ENCODE peak calls at places on chromosome 1, in four cellular contexts. One of them, this sample, is unnamed. For H3K27me3, the result is how much of the 10 kb centered on the place peaks cover.

GRCh38 chr1:211928993-211929637 is 98.6 kb upstream of the LPGAT1 start:
- DNase-seq in tibial artery: no peak
- DNase-seq in uterus: no peak
- DNase-seq in neural progenitor cell: no peak
- DNase-seq in this sample: peak

GRCh38 chr1:248015801-248016200 is 2.3 kb downstream of the OR2L5 start:
- DNase-seq in uterus: no peak
- DNase-seq in neural progenitor cell: no peak
- DNase-seq in tibial artery: no peak
- DNase-seq in this sample: no peak

GRCh38 chr1:67350783-67351182 is 43.1 kb downstream of the IL12RB2 start:
- DNase-seq in neural progenitor cell: no peak
- DNase-seq in tibial artery: no peak
- DNase-seq in uterus: no peak
- DNase-seq in this sample: no peak

GRCh38 chr1:230711245-230711644 is 2.7 kb downstream of the AGT start:
- DNase-seq in uterus: no peak
- DNase-seq in neural progenitor cell: no peak
- DNase-seq in tibial artery: no peak
- DNase-seq in this sample: no peak

GRCh38 chr1:234570336-234570735 is 39.6 kb downstream of the IRF2BP2 start:
- DNase-seq in tibial artery: no peak
- DNase-seq in neural progenitor cell: no peak
- DNase-seq in uterus: no peak
- DNase-seq in this sample: no peak

GRCh38 chr1:212367474-212368072 is 47.1 kb downstream of the PACC1 start:
- DNase-seq in tibial artery: no peak
- DNase-seq in uterus: no peak
- DNase-seq in neural progenitor cell: no peak
- DNase-seq in this sample: no peak

GRCh38 chr1:211909385-211909784 is 78.8 kb upstream of the LPGAT1 start:
- DNase-seq in neural progenitor cell: no peak
- DNase-seq in uterus: no peak
- DNase-seq in tibial artery: no peak
- DNase-seq in this sample: no peak

GRCh38 chr1:68049941-68050878 is at the start of gene DIRAS3:
- DNase-seq in neural progenitor cell: peak
- DNase-seq in uterus: peak
- DNase-seq in tibial artery: no peak
- DNase-seq in this sample: no peak

GRCh38 chr1:116205941-116206679 is 94.9 kb downstream of the MAB21L3 start:
- DNase-seq in tibial artery: no peak
- DNase-seq in uterus: no peak
- DNase-seq in neural progenitor cell: no peak
- DNase-seq in this sample: no peak

GRCh38 chr1:62800274-62800673 is 16.3 kb downstream of the ATG4C start:
- DNase-seq in neural progenitor cell: no peak
- DNase-seq in tibial artery: no peak
- DNase-seq in uterus: no peak
- DNase-seq in this sample: no peak

GRCh38 chr1:217135569-217135915 is 412.3 kb upstream of the ESRRG start:
- DNase-seq in uterus: no peak
- DNase-seq in tibial artery: no peak
- DNase-seq in neural progenitor cell: peak
- DNase-seq in this sample: no peak

GRCh38 chr1:67688526-67689219 is 3.7 kb downstream of the GADD45A start:
- DNase-seq in uterus: no peak
- DNase-seq in tibial artery: no peak
- DNase-seq in neural progenitor cell: peak
- DNase-seq in this sample: no peak

GRCh38 chr1:12739613-12740012 is 6.4 kb upstream of the CFAP107 start:
- DNase-seq in neural progenitor cell: no peak
- DNase-seq in uterus: no peak
- DNase-seq in tibial artery: no peak
- DNase-seq in this sample: no peak

GRCh38 chr1:15691434-15692032 is 7.4 kb downstream of the PLEKHM2 start:
- DNase-seq in uterus: no peak
- DNase-seq in tibial artery: no peak
- DNase-seq in neural progenitor cell: no peak
- DNase-seq in this sample: no peak

GRCh38 chr1:150995896-150996295 is 10.8 kb downstream of the MINDY1 start:
- DNase-seq in uterus: peak
- DNase-seq in neural progenitor cell: peak
- DNase-seq in tibial artery: no peak
- DNase-seq in this sample: peak

GRCh38 chr1:243686149-243686548 is 163.9 kb downstream of the AKT3 start:
- DNase-seq in neural progenitor cell: no peak
- DNase-seq in uterus: no peak
- DNase-seq in tibial artery: no peak
- DNase-seq in this sample: no peak

GRCh38 chr1:45621501-45621836 is 2.4 kb downstream of the CCDC17 start:
- DNase-seq in tibial artery: no peak
- DNase-seq in uterus: no peak
- DNase-seq in neural progenitor cell: no peak
- DNase-seq in this sample: no peak

GRCh38 chr1:45205000-45205909 is 1.1 kb downstream of the ZSWIM5 start:
- DNase-seq in tibial artery: peak
- DNase-seq in neural progenitor cell: peak
- DNase-seq in uterus: peak
- DNase-seq in this sample: peak

GRCh38 chr1:207001492-207002245 is 30.9 kb downstream of the C1orf116 start:
- DNase-seq in uterus: no peak
- DNase-seq in neural progenitor cell: no peak
- DNase-seq in tibial artery: no peak
- DNase-seq in this sample: no peak

GRCh38 chr1:62318320-62318755 is 896 bp downstream of the KANK4 start:
- DNase-seq in uterus: no peak
- DNase-seq in tibial artery: no peak
- DNase-seq in neural progenitor cell: peak
- DNase-seq in this sample: no peak

GRCh38 chr1:83756984-83757717 is 241.8 kb downstream of the TTLL7 start:
- DNase-seq in neural progenitor cell: no peak
- DNase-seq in tibial artery: no peak
- DNase-seq in uterus: no peak
- DNase-seq in this sample: no peak

GRCh38 chr1:82721702-82722101 is 921.0 kb downstream of the ADGRL2 start:
- DNase-seq in uterus: no peak
- DNase-seq in tibial artery: no peak
- DNase-seq in neural progenitor cell: no peak
- DNase-seq in this sample: no peak

GRCh38 chr1:99691175-99691574 is 45.3 kb downstream of the PALMD start:
- DNase-seq in neural progenitor cell: no peak
- DNase-seq in uterus: no peak
- DNase-seq in tibial artery: no peak
- DNase-seq in this sample: no peak

GRCh38 chr1:115717541-115717940 is 51.0 kb downstream of the CASQ2 start:
- DNase-seq in uterus: peak
- DNase-seq in neural progenitor cell: peak
- DNase-seq in tibial artery: no peak
- DNase-seq in this sample: peak

GRCh38 chr1:178938959-178939317 is 68.1 kb upstream of the ANGPTL1 start:
- DNase-seq in neural progenitor cell: no peak
- DNase-seq in uterus: peak
- DNase-seq in tibial artery: peak
- DNase-seq in this sample: peak

GRCh38 chr1:245856944-245857531 is 650.0 kb downstream of the SMYD3 start:
- DNase-seq in uterus: no peak
- DNase-seq in tibial artery: no peak
- DNase-seq in neural progenitor cell: no peak
- DNase-seq in this sample: no peak

GRCh38 chr1:245859510-245860114 is 647.5 kb downstream of the SMYD3 start:
- DNase-seq in uterus: no peak
- DNase-seq in tibial artery: no peak
- DNase-seq in neural progenitor cell: no peak
- DNase-seq in this sample: no peak

GRCh38 chr1:245858022-245858421 is 649.1 kb downstream of the SMYD3 start:
- DNase-seq in uterus: no peak
- DNase-seq in tibial artery: no peak
- DNase-seq in neural progenitor cell: no peak
- DNase-seq in this sample: no peak

GRCh38 chr1:245860681-245861552 is 646.2 kb downstream of the SMYD3 start:
- DNase-seq in uterus: no peak
- DNase-seq in tibial artery: no peak
- DNase-seq in neural progenitor cell: no peak
- DNase-seq in this sample: no peak

DNA sequence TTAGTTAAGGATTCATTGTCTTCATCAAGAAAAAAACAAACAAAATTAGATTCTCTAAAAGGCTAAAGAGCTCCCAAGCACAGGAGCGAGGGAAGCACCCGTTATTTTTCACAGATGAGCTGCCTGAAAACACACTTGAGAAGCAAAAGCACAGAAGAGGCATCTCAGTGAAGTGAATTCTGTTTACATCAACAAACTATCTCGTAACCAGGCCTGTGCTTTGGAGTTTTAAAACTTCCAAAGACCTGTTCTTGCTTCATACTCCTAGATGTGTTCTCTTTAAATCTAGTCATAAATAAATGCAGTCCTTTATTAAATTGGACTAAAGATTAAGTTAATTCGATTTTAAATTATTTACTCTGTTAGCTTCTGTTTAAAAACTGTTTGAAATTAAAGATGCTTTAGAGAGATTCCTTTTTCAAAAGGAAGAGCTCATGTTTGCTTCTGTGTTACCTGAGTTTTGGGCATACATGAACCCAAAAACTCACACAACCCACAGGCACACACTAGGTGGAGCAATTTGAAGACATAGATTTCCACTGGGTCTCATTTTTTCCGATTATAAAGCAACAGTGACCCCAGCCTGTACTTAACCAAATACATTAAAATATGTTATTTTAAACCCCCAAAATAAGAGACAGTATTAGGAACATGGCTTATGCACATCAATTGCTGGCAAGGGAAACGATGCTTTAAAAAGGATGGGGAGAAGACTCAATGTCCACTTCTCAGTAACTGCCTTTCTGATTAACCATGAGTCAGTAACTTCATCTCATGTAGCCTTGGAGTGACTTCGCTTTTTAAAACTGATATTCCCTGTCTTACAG is 648.2 kb downstream of the SMYD3 start:
- DNase-seq in uterus: no peak
- DNase-seq in neural progenitor cell: no peak
- DNase-seq in tibial artery: no peak
- DNase-seq in this sample: no peak
- H3K27ac ChIP-seq in uterus: no peak
- H3K27ac ChIP-seq in neural progenitor cell: no peak
- H3K27ac ChIP-seq in tibial artery: no peak
- H3K27ac ChIP-seq in this sample: no peak

GRCh38 chr1:96845464-96845863 is 123.9 kb downstream of the PTBP2 start:
- DNase-seq in uterus: no peak
- DNase-seq in neural progenitor cell: peak
- DNase-seq in tibial artery: no peak
- DNase-seq in this sample: no peak

GRCh38 chr1:96840396-96840795 is 118.8 kb downstream of the PTBP2 start:
- DNase-seq in uterus: no peak
- DNase-seq in tibial artery: no peak
- DNase-seq in neural progenitor cell: no peak
- DNase-seq in this sample: no peak

GRCh38 chr1:96843196-96843595 is 121.6 kb downstream of the PTBP2 start:
- DNase-seq in neural progenitor cell: no peak
- DNase-seq in uterus: no peak
- DNase-seq in tibial artery: no peak
- DNase-seq in this sample: no peak

GRCh38 chr1:96843601-96844000 is 122.0 kb downstream of the PTBP2 start:
- DNase-seq in uterus: no peak
- DNase-seq in neural progenitor cell: no peak
- DNase-seq in tibial artery: no peak
- DNase-seq in this sample: no peak

GRCh38 chr1:96842215-96842614 is 120.6 kb downstream of the PTBP2 start:
- DNase-seq in neural progenitor cell: no peak
- DNase-seq in uterus: no peak
- DNase-seq in tibial artery: no peak
- DNase-seq in this sample: no peak
- TF ChIP-seq CTCF in neural progenitor cell: peak
- TF ChIP-seq CTCF in uterus: no peak
- TF ChIP-seq CTCF in tibial artery: no peak
- TF ChIP-seq CTCF in this sample: no peak

GRCh38 chr1:228463559-228464455 is 23.4 kb upstream of the RNF187 start:
- DNase-seq in uterus: no peak
- DNase-seq in tibial artery: no peak
- DNase-seq in neural progenitor cell: peak
- DNase-seq in this sample: no peak

GRCh38 chr1:228465571-228466146 is 21.5 kb upstream of the RNF187 start:
- DNase-seq in tibial artery: no peak
- DNase-seq in neural progenitor cell: no peak
- DNase-seq in uterus: no peak
- DNase-seq in this sample: no peak

GRCh38 chr1:228465134-228465533 is 22.0 kb upstream of the RNF187 start:
- DNase-seq in neural progenitor cell: peak
- DNase-seq in tibial artery: no peak
- DNase-seq in uterus: no peak
- DNase-seq in this sample: no peak

GRCh38 chr1:228463009-228463558 is 24.1 kb upstream of the RNF187 start:
- DNase-seq in tibial artery: no peak
- DNase-seq in neural progenitor cell: no peak
- DNase-seq in uterus: no peak
- DNase-seq in this sample: no peak

DNA sequence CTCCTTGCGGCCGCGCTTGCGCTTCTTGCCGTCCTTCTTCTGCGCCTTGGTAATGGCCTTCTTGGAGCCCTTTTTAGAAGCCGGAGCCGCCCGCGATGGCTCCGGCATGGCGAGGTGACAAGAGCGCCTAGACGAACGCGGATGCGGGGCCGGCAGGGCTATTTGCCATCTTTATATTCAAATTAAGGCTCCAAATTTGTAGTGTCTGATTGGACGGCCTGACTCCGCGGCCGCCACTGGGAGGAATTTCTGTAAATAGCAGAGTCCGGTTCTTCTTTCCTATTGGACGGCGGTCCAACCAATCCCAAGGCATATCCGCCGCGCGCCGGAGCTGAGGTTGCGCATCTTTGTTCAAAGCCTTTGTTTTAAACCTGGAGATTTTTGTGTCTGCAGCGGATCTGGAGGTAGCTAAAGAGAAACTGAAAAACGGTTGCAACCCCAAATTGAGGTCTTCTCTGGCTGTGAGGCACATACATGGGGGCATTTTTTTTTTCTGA is 22.6 kb upstream of the RNF187 start:
- DNase-seq in uterus: peak
- DNase-seq in neural progenitor cell: peak
- DNase-seq in tibial artery: no peak
- DNase-seq in this sample: no peak
- H3K27me3 ChIP-seq in uterus: half or more
- H3K27me3 ChIP-seq in neural progenitor cell: half or more
- H3K27me3 ChIP-seq in tibial artery: under half
- H3K27me3 ChIP-seq in this sample: under half

GRCh38 chr1:39677645-39678044 is 5.7 kb upstream of the NT5C1A start:
- DNase-seq in neural progenitor cell: no peak
- DNase-seq in uterus: no peak
- DNase-seq in tibial artery: no peak
- DNase-seq in this sample: no peak

GRCh38 chr1:39681999-39682398 is 9.2 kb downstream of the HPCAL4 start:
- DNase-seq in tibial artery: no peak
- DNase-seq in uterus: no peak
- DNase-seq in neural progenitor cell: no peak
- DNase-seq in this sample: no peak

GRCh38 chr1:39680751-39681150 is 8.8 kb upstream of the NT5C1A start:
- DNase-seq in tibial artery: no peak
- DNase-seq in neural progenitor cell: no peak
- DNase-seq in uterus: no peak
- DNase-seq in this sample: no peak

GRCh38 chr1:39681294-39681693 is 9.4 kb upstream of the NT5C1A start:
- DNase-seq in tibial artery: no peak
- DNase-seq in uterus: no peak
- DNase-seq in neural progenitor cell: no peak
- DNase-seq in this sample: no peak

GRCh38 chr1:39679821-39680220 is 7.9 kb upstream of the NT5C1A start:
- DNase-seq in uterus: no peak
- DNase-seq in tibial artery: no peak
- DNase-seq in neural progenitor cell: no peak
- DNase-seq in this sample: no peak
- H3K27ac ChIP-seq in uterus: no peak
- H3K27ac ChIP-seq in tibial artery: no peak
- H3K27ac ChIP-seq in neural progenitor cell: no peak
- H3K27ac ChIP-seq in this sample: no peak